ENCODE peak calls at places on chromosomes 5 and 9, in seven cellular contexts. N is activated CD4-positive, alpha-beta memory T cell treated with anti-CD3 and anti-CD28 coated beads for 36 hours; W is NCI-H1105; O is activated CD4-positive, alpha-beta T cell treated with anti-CD3 and anti-CD28 coated beads, Interleukin-2, amount 10 ng/mL, durations not matched to agents 7 days and 5 days; L is GM12864; K is endothelial cell of umbilical vein; G is AG10803. Z is an unnamed sample.

GRCh38 chr5:54761213-54761701 is 224.1 kb downstream of the ESM1 start:
- DNase-seq in N (no peak), W (no peak), O (no peak), L (no peak), K (peak), G (peak), Z (no peak)

GRCh38 chr9:136978073-136978864 is 965 bp downstream of the PTGDS start:
- DNase-seq in N (peak), W (no peak), O (peak), L (no peak), K (peak), G (peak), Z (peak)

GRCh38 chr5:102796014-102796413 is 40.9 kb downstream of the PAM start:
- DNase-seq in N (no peak), W (peak), O (no peak), L (no peak), K (no peak), G (no peak), Z (no peak)

GRCh38 chr9:5628183-5628529 is 751 bp upstream of the RIC1 start:
- DNase-seq in N (no peak), W (no peak), O (no peak), L (no peak), K (no peak), G (peak), Z (no peak)

GRCh38 chr9:72022846-72023245 is 37.6 kb downstream of the C9orf57 start:
- DNase-seq in N (no peak), W (no peak), O (no peak), L (no peak), K (no peak), G (peak), Z (no peak)

GRCh38 chr5:22889714-22890113 is 36.6 kb upstream of the CDH12 start:
- DNase-seq in N (no peak), W (no peak), O (no peak), L (no peak), K (no peak), G (no peak), Z (no peak)

GRCh38 chr5:33964132-33964531 is 20.4 kb downstream of the SLC45A2 start:
- DNase-seq in N (no peak), W (no peak), O (no peak), L (no peak), K (no peak), G (peak), Z (no peak)

GRCh38 chr5:180283026-180283615 is 8.8 kb downstream of the MAPK9 start:
- DNase-seq in N (no peak), W (no peak), O (no peak), L (no peak), K (no peak), G (no peak), Z (no peak)

GRCh38 chr9:137467161-137467581 is 8.0 kb upstream of the NSMF start:
- DNase-seq in N (no peak), W (no peak), O (no peak), L (no peak), K (no peak), G (no peak), Z (no peak)

GRCh38 chr9:34496149-34496712 is 26.6 kb downstream of the ENHO start:
- DNase-seq in N (no peak), W (no peak), O (no peak), L (no peak), K (peak), G (no peak), Z (no peak)

GRCh38 chr5:108078345-108078744 is 303.6 kb downstream of the FBXL17 start:
- DNase-seq in N (no peak), W (no peak), O (no peak), L (no peak), K (no peak), G (no peak), Z (no peak)

GRCh38 chr5:168076561-168076991 is 214.9 kb upstream of the WWC1 start:
- DNase-seq in N (peak), W (no peak), O (no peak), L (no peak), K (no peak), G (peak), Z (peak)

GRCh38 chr5:135075621-135076585 is 41.9 kb upstream of the PITX1 start:
- DNase-seq in N (no peak), W (no peak), O (no peak), L (no peak), K (no peak), G (no peak), Z (no peak)

GRCh38 chr9:73219985-73220626 is 68.4 kb downstream of the ANXA1 start:
- DNase-seq in N (peak), W (no peak), O (no peak), L (no peak), K (no peak), G (peak), Z (peak)

GRCh38 chr9:111098661-111099060 is 60.4 kb upstream of the LPAR1 start:
- DNase-seq in N (no peak), W (no peak), O (no peak), L (no peak), K (no peak), G (no peak), Z (no peak)

GRCh38 chr5:1111727-1112289 is at the start of gene SLC12A7:
- DNase-seq in N (peak), W (peak), O (peak), L (no peak), K (peak), G (no peak), Z (peak)

GRCh38 chr5:116778015-116778414 is 203.4 kb upstream of the SEMA6A start:
- DNase-seq in N (no peak), W (no peak), O (no peak), L (no peak), K (no peak), G (no peak), Z (no peak)

GRCh38 chr5:169656125-169656990 is 19.3 kb downstream of the DOCK2 start:
- DNase-seq in N (peak), W (no peak), O (no peak), L (peak), K (no peak), G (no peak), Z (peak)

GRCh38 chr9:120742951-120743416 is 28.7 kb upstream of the MEGF9 start:
- DNase-seq in N (no peak), W (no peak), O (peak), L (no peak), K (peak), G (peak), Z (no peak)

GRCh38 chr5:111259636-111260035 is 35.5 kb downstream of the CAMK4 start:
- DNase-seq in N (no peak), W (no peak), O (no peak), L (no peak), K (no peak), G (no peak), Z (no peak)

GRCh38 chr5:81046041-81046440 is 85.9 kb downstream of the RASGRF2 start:
- DNase-seq in N (no peak), W (no peak), O (no peak), L (no peak), K (no peak), G (no peak), Z (no peak)

GRCh38 chr5:52788505-52788821 is 747 bp downstream of the ITGA1 start:
- DNase-seq in N (no peak), W (no peak), O (no peak), L (no peak), K (no peak), G (no peak), Z (no peak)

GRCh38 chr9:35510745-35511428 is 21.0 kb downstream of the RUSC2 start:
- DNase-seq in N (no peak), W (no peak), O (no peak), L (no peak), K (peak), G (peak), Z (no peak)

GRCh38 chr5:25458628-25459027 is 813.9 kb upstream of the CDH10 start:
- DNase-seq in N (no peak), W (no peak), O (no peak), L (no peak), K (no peak), G (no peak), Z (no peak)

GRCh38 chr5:36491860-36492259 is 114.5 kb upstream of the SLC1A3 start:
- DNase-seq in N (no peak), W (no peak), O (no peak), L (no peak), K (no peak), G (peak), Z (no peak)

GRCh38 chr5:123364443-123364842 is 58.8 kb downstream of the CEP120 start:
- DNase-seq in N (no peak), W (no peak), O (no peak), L (no peak), K (no peak), G (no peak), Z (no peak)

GRCh38 chr9:117927354-117927753 is 223.2 kb downstream of the TLR4 start:
- DNase-seq in N (no peak), W (no peak), O (no peak), L (no peak), K (no peak), G (no peak), Z (no peak)

GRCh38 chr9:136053757-136054142 is 41.3 kb downstream of the NACC2 start:
- DNase-seq in N (no peak), W (no peak), O (no peak), L (no peak), K (no peak), G (no peak), Z (no peak)

GRCh38 chr9:105053209-105053652 is 125.3 kb upstream of the ABCA1 start:
- DNase-seq in N (peak), W (no peak), O (peak), L (peak), K (no peak), G (peak), Z (peak)

GRCh38 chr5:91030521-91031395 is 352.4 kb downstream of the ARRDC3 start:
- DNase-seq in N (no peak), W (no peak), O (no peak), L (no peak), K (no peak), G (no peak), Z (no peak)

GRCh38 chr9:127142931-127143464 is 20.6 kb upstream of the ANGPTL2 start:
- DNase-seq in N (no peak), W (no peak), O (no peak), L (no peak), K (no peak), G (no peak), Z (no peak)

GRCh38 chr5:95709967-95710650 is 21.0 kb upstream of the RHOBTB3 start:
- DNase-seq in N (no peak), W (no peak), O (no peak), L (no peak), K (no peak), G (no peak), Z (no peak)

GRCh38 chr5:176748073-176748966 is 62.0 kb upstream of the UNC5A start:
- DNase-seq in N (no peak), W (no peak), O (no peak), L (no peak), K (no peak), G (no peak), Z (no peak)

GRCh38 chr9:107819772-107820171 is 330.2 kb upstream of the KLF4 start:
- DNase-seq in N (no peak), W (peak), O (no peak), L (no peak), K (no peak), G (no peak), Z (no peak)